ENCODE peak calls at places on chromosomes 3 and 15, in seven cellular contexts. T is GM10248, N is fibroblast of pulmonary artery, E is GM13977, V is psoas muscle, R is fibroblast of villous mesenchyme, F is GM13976. D is an unnamed sample.

GRCh38 chr3:153429821-153430220 is 267.8 kb downstream of the RAP2B start:
- DNase-seq in T (no peak), N (peak; percentile 26), E (no peak), V (no peak), R (no peak), F (no peak), D (no peak)

GRCh38 chr3:7546219-7546618 is 685.3 kb downstream of the GRM7 start:
- DNase-seq in T (no peak), N (peak; percentile 75), E (no peak), V (no peak), R (peak; percentile 16), F (no peak), D (no peak)

GRCh38 chr3:66260431-66260830 is 39.6 kb downstream of the SLC25A26 start:
- DNase-seq in T (no peak), N (no peak), E (no peak), V (no peak), R (no peak), F (no peak), D (no peak)

GRCh38 chr3:197580253-197580691 is 24.5 kb upstream of the BDH1 start:
- DNase-seq in T (no peak), N (no peak), E (no peak), V (no peak), R (no peak), F (no peak), D (no peak)

GRCh38 chr3:52228266-52228665 is 2.8 kb upstream of the TLR9 start:
- DNase-seq in T (no peak), N (no peak), E (no peak), V (peak; percentile 36), R (no peak), F (no peak), D (no peak)

GRCh38 chr3:130379274-130379673 is 33.8 kb downstream of the COL6A5 start:
- DNase-seq in T (no peak), N (no peak), E (no peak), V (no peak), R (peak; percentile 52), F (no peak), D (no peak)

GRCh38 chr3:13264468-13264795 is 155.7 kb downstream of the NUP210 start:
- DNase-seq in T (no peak), N (no peak), E (no peak), V (peak; percentile 48), R (no peak), F (no peak), D (no peak)

GRCh38 chr15:42157981-42158765 is 1.7 kb upstream of the PLA2G4F start:
- DNase-seq in T (no peak), N (peak; percentile 60), E (no peak), V (no peak), R (peak; percentile 70), F (no peak), D (no peak)

GRCh38 chr15:39747326-39747725 is 35.3 kb downstream of the FSIP1 start:
- DNase-seq in T (no peak), N (peak; percentile 79), E (no peak), V (no peak), R (peak; percentile 26), F (no peak), D (no peak)

GRCh38 chr15:50247819-50248650 is 17.5 kb downstream of the HDC start:
- DNase-seq in T (peak; percentile 70), N (no peak), E (peak; percentile 59), V (no peak), R (peak; percentile 54), F (peak; percentile 70), D (peak; percentile 77)

GRCh38 chr15:53351373-53351772 is 408.1 kb downstream of the WDR72 start:
- DNase-seq in T (no peak), N (no peak), E (no peak), V (no peak), R (no peak), F (no peak), D (no peak)

GRCh38 chr3:48503406-48504050 is 446 bp downstream of the SHISA5 start:
- DNase-seq in T (no peak), N (peak; percentile 51), E (no peak), V (peak; percentile 72), R (peak; percentile 53), F (peak; percentile 27), D (peak; percentile 37)

GRCh38 chr3:48504051-48504946 is at the start of gene SHISA5:
- DNase-seq in T (peak; percentile 75), N (peak; percentile 66), E (peak; percentile 78), V (peak; percentile 88), R (peak; percentile 55), F (peak; percentile 82), D (peak; percentile 64)

GRCh38 chr3:48505146-48505545 is 1.2 kb upstream of the SHISA5 start:
- DNase-seq in T (peak; percentile 8), N (no peak), E (peak; percentile 12), V (no peak), R (no peak), F (no peak), D (no peak)

GRCh38 chr3:48511551-48511950 is 7.6 kb upstream of the SHISA5 start:
- DNase-seq in T (no peak), N (no peak), E (no peak), V (no peak), R (no peak), F (no peak), D (no peak)

DNA sequence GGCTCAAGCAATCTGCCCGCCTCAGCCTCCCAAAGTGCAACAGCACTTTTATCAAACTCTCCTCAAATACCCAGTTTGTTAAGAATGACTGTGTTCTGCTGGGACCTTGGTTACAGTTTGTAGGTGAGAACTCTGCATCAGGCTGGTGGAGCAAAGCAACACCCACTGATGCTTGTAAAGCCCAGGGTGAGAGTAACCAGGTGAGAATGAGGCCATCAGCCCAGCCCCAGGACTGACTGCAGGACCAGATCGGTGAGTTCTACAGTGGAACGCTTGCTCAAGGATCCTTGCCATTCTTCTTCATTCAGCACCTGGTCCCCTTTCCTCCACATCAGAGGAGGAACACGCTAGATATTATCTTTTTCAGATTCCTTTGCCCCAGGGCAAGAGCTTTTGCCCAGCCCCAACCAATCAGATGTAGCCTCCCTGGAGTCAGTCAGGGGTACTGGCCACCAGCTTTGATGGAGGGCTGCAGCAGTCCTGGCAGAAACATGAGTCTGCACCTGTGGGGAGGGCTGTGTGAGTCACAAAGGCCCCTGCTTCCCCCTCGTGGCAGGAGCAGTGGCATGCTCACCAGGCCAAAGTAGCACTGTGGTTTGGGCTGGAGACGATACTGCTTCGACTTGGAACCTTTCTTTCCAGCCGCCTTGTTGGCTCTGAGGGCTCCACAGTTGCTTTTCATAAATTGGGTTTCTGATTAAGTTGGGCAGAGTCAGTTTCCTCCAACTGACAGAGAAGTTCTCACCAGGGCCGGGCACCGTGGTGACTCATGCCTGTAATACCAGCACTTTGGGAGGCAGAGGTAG is 3.5 kb upstream of the SHISA5 start:
- DNase-seq in T (peak; percentile 81), N (peak; percentile 60), E (peak; percentile 81), V (peak; percentile 76), R (peak; percentile 65), F (peak; percentile 82), D (peak; percentile 88)
- TF ChIP-seq CTCF in T (peak; percentile 76), N (peak; percentile 47), E (peak; percentile 74), V (peak; percentile 56), R (peak; percentile 64), F (peak; percentile 67), D (peak; percentile 57)

GRCh38 chr3:183487046-183487445 is 58.6 kb upstream of the MCF2L2 start:
- DNase-seq in T (no peak), N (no peak), E (no peak), V (no peak), R (no peak), F (no peak), D (no peak)

GRCh38 chr3:183485585-183485984 is 57.2 kb upstream of the MCF2L2 start:
- DNase-seq in T (no peak), N (no peak), E (no peak), V (no peak), R (no peak), F (no peak), D (no peak)

GRCh38 chr3:183486472-183486871 is 58.1 kb upstream of the MCF2L2 start:
- DNase-seq in T (no peak), N (no peak), E (no peak), V (no peak), R (no peak), F (no peak), D (no peak)

GRCh38 chr3:183485093-183485492 is 56.7 kb upstream of the MCF2L2 start:
- DNase-seq in T (no peak), N (no peak), E (no peak), V (no peak), R (no peak), F (no peak), D (no peak)

DNA sequence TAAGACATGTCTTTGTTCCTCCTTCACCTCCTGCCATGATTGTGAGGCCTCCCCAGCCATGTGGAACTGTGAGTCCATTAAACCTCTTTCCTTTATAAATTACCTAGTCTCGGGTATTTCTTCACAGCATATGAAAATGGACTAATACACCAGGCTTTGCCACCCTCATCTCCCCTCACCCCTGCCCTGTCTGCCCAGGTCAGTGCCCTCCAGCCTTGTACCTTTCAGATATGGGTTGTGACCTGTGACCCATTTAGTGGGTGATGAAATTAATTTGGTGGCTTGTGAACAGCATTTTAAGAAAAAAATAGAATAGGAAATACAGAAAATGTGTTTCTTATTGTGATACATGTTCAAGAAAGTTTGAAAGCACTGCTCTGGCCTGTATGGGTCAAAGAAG is 56.3 kb upstream of the MCF2L2 start:
- DNase-seq in T (no peak), N (no peak), E (no peak), V (no peak), R (no peak), F (no peak), D (no peak)
- TF ChIP-seq CTCF in T (no peak), N (no peak), E (no peak), V (no peak), R (no peak), F (no peak), D (no peak)

DNA sequence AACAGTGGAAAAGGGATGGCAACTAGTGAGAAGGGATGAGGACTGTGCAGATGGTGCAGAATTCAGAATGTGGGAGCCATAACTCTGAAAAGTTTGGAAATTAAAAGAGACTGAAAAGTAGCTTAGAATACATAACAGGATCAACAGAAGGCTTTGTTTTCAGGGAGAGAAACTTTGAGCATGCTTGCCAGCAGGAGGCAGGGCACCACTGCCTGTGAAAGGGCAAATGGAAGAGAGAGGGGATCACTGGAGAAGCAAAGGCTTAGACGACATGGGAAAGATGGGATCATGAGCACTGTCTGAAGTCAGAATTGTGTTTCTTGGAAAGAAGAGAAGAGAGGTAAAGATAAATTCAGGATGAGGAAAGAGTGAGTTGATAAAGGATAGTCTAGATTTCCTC is 99.6 kb downstream of the ABI3BP start:
- DNase-seq in T (no peak), N (peak; percentile 74), E (no peak), V (no peak), R (peak; percentile 55), F (no peak), D (no peak)
- TF ChIP-seq CTCF in T (no peak), N (peak; percentile 93), E (peak; percentile 17), V (no peak), R (peak; percentile 81), F (peak; percentile 21), D (no peak)

GRCh38 chr3:58055309-58055708 is 47.1 kb downstream of the FLNB start:
- DNase-seq in T (no peak), N (no peak), E (no peak), V (no peak), R (no peak), F (no peak), D (no peak)

GRCh38 chr3:58058654-58059263 is 50.5 kb downstream of the FLNB start:
- DNase-seq in T (no peak), N (peak; percentile 63), E (no peak), V (no peak), R (peak; percentile 94), F (no peak), D (no peak)

GRCh38 chr3:58052373-58053273 is 44.4 kb downstream of the FLNB start:
- DNase-seq in T (no peak), N (peak; percentile 95), E (no peak), V (peak; percentile 84), R (peak; percentile 96), F (no peak), D (peak; percentile 76)

GRCh38 chr3:58051196-58051595 is 43.0 kb downstream of the FLNB start:
- DNase-seq in T (no peak), N (peak; percentile 92), E (no peak), V (no peak), R (peak; percentile 90), F (no peak), D (no peak)

GRCh38 chr3:58054652-58055051 is 46.4 kb downstream of the FLNB start:
- DNase-seq in T (no peak), N (no peak), E (no peak), V (no peak), R (no peak), F (no peak), D (no peak)
- TF ChIP-seq CTCF in T (no peak), N (no peak), E (no peak), V (no peak), R (no peak), F (no peak), D (no peak)

D was measured in activated CD8-positive, alpha-beta T cell treated with anti-CD3 and anti-CD28 coated beads for 36 hours.